ENCODE peak calls at places on chromosomes 5 and 9, in four cellular contexts. O is GM23248, G is fibroblast of villous mesenchyme, U is SK-N-SH. H is an unnamed sample.

GRCh38 chr9:109479822-109480221 is 18.3 kb downstream of the PTPN3 start:
- DNase-seq in O (no peak), G (no peak), U (no peak), H (no peak)

GRCh38 chr5:10626473-10627013 is 62.7 kb downstream of the ANKRD33B start:
- DNase-seq in O (no peak), G (peak; percentile 78), U (no peak), H (no peak)

GRCh38 chr5:7754490-7754889 is 96.4 kb downstream of the CFAP90 start:
- DNase-seq in O (no peak), G (no peak), U (no peak), H (no peak)

GRCh38 chr5:81417052-81417451 is 23.1 kb upstream of the ACOT12 start:
- DNase-seq in O (peak; percentile 26), G (no peak), U (no peak), H (peak; percentile 40)

GRCh38 chr5:178122346-178122745 is 8.5 kb upstream of the RMND5B start:
- DNase-seq in O (no peak), G (no peak), U (no peak), H (no peak)

GRCh38 chr5:154242964-154243376 is 52.4 kb downstream of the GALNT10 start:
- DNase-seq in O (no peak), G (no peak), U (no peak), H (no peak)

GRCh38 chr5:61620660-61621650 is 288.9 kb downstream of the ZSWIM6 start:
- DNase-seq in O (no peak), G (peak; percentile 65), U (no peak), H (no peak)

GRCh38 chr5:73182282-73182681 is 9.3 kb downstream of the TMEM174 start:
- DNase-seq in O (no peak), G (no peak), U (no peak), H (no peak)

GRCh38 chr5:31963358-31963757 is 210.8 kb downstream of the GOLPH3 start:
- DNase-seq in O (no peak), G (peak; percentile 63), U (no peak), H (no peak)

GRCh38 chr9:5509573-5509972 is 758 bp upstream of the PDCD1LG2 start:
- DNase-seq in O (peak; percentile 95), G (peak; percentile 79), U (no peak), H (peak; percentile 94)

GRCh38 chr5:24606974-24607373 is 37.8 kb downstream of the CDH10 start:
- DNase-seq in O (no peak), G (no peak), U (no peak), H (no peak)

GRCh38 chr5:69115526-69115925 is 21.7 kb downstream of the SLC30A5 start:
- DNase-seq in O (no peak), G (no peak), U (no peak), H (no peak)

GRCh38 chr9:97389249-97389648 is 22.6 kb upstream of the TDRD7 start:
- DNase-seq in O (no peak), G (no peak), U (no peak), H (no peak)

GRCh38 chr9:95044731-95045508 is 272.6 kb downstream of the FANCC start:
- DNase-seq in O (no peak), G (no peak), U (no peak), H (no peak)
- H3K4me3 ChIP-seq in O (no peak overlapping the region), G (no peak overlapping the region), U (no peak overlapping the region), H (no peak overlapping the region)

GRCh38 chr5:152052470-152052869 is 127.8 kb upstream of the GLRA1 start:
- DNase-seq in O (no peak), G (no peak), U (no peak), H (no peak)

GRCh38 chr5:152046361-152046760 is 121.7 kb upstream of the GLRA1 start:
- DNase-seq in O (no peak), G (no peak), U (no peak), H (no peak)

GRCh38 chr5:152056931-152057330 is 132.3 kb upstream of the GLRA1 start:
- DNase-seq in O (no peak), G (no peak), U (no peak), H (no peak)

GRCh38 chr5:152051499-152052454 is 127.1 kb upstream of the GLRA1 start:
- DNase-seq in O (no peak), G (no peak), U (no peak), H (no peak)
- H3K4me3 ChIP-seq in O (no peak overlapping the region), G (no peak overlapping the region), U (no peak overlapping the region), H (no peak overlapping the region)

GRCh38 chr5:179905144-179905526 is 2.6 kb downstream of the TBC1D9B start:
- DNase-seq in O (no peak), G (no peak), U (no peak), H (no peak)
- H3K4me3 ChIP-seq in O (no peak overlapping the region), G (no peak overlapping the region), U (no peak overlapping the region), H (no peak overlapping the region)

GRCh38 chr9:69474821-69475220 is 149.8 kb downstream of the ENTREP1 start:
- DNase-seq in O (no peak), G (no peak), U (no peak), H (no peak)

GRCh38 chr9:69472101-69472625 is 147.1 kb downstream of the ENTREP1 start:
- DNase-seq in O (no peak), G (no peak), U (peak; percentile 46), H (no peak)

GRCh38 chr9:69476016-69476415 is 151.0 kb downstream of the ENTREP1 start:
- DNase-seq in O (no peak), G (no peak), U (no peak), H (no peak)

GRCh38 chr9:69471433-69471832 is 146.4 kb downstream of the ENTREP1 start:
- DNase-seq in O (no peak), G (no peak), U (no peak), H (peak; percentile 11)

DNA sequence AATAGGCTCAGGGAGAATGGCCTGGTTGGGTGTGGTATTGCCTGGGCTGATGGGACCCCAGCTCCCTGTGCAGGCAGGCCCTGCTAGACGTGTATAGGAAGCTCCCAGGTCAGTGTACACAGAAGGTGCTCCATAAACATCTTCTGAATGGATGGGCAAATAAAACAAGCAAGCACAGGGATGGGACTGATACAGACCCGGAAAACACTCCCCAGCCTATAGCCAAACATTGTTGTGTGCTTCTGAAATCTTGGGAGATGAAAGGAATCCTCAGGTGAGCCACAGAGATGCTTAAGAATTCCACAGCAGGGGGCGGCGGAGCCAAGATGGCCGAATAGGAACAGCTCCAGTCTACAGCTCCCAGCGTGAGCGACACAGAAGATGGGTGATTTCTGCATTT is 151.8 kb downstream of the ENTREP1 start:
- DNase-seq in O (no peak), G (no peak), U (no peak), H (no peak)
- H3K4me3 ChIP-seq in O (no peak overlapping the region), G (no peak overlapping the region), U (no peak overlapping the region), H (no peak overlapping the region)

H was measured in cardiac fibroblast.